ENCODE peak calls at places on chromosomes 7 and 10, in five cellular contexts. G is PC-9, X is A549, R is uterus, C is heart left ventricle. E is an unnamed sample. For H3K4me1, the result is how much of the 10 kb centered on the place peaks cover.

GRCh38 chr10:28503114-28503513 is 29.8 kb upstream of the WAC start:
- DNase-seq in G (no peak), X (no peak), R (no peak), C (peak), E (no peak)

GRCh38 chr7:40658731-40659130 is 523.9 kb downstream of the SUGCT start:
- DNase-seq in G (no peak), X (no peak), R (no peak), C (no peak), E (peak)

GRCh38 chr7:53602817-53603418 is 567.5 kb downstream of the POM121L12 start:
- DNase-seq in G (peak), X (no peak), R (no peak), C (no peak), E (no peak)

GRCh38 chr10:22433875-22434274 is 88.6 kb downstream of the SPAG6 start:
- DNase-seq in G (no peak), X (peak), R (no peak), C (no peak), E (no peak)

GRCh38 chr7:95511716-95512260 is 26.0 kb downstream of the ASB4 start:
- DNase-seq in G (peak), X (peak), R (peak), C (peak), E (no peak)

GRCh38 chr10:42790835-42791234 is 8.2 kb downstream of the BMS1 start:
- DNase-seq in G (no peak), X (no peak), R (no peak), C (no peak), E (no peak)

GRCh38 chr10:11011966-11012365 is 5.7 kb upstream of the CELF2 start:
- DNase-seq in G (no peak), X (no peak), R (no peak), C (no peak), E (no peak)

GRCh38 chr7:43700059-43700501 is 29.2 kb downstream of the COA1 start:
- DNase-seq in G (no peak), X (peak), R (no peak), C (no peak), E (no peak)

GRCh38 chr7:55557666-55558188 is 14.6 kb downstream of the VOPP1 start:
- DNase-seq in G (no peak), X (no peak), R (no peak), C (no peak), E (no peak)

GRCh38 chr10:98268694-98269386 is 846 bp upstream of the LOXL4 start:
- DNase-seq in G (no peak), X (peak), R (no peak), C (no peak), E (no peak)

GRCh38 chr10:98269435-98269912 is 1.5 kb upstream of the LOXL4 start:
- DNase-seq in G (peak), X (peak), R (peak), C (peak), E (peak)

GRCh38 chr10:98272245-98272644 is 4.3 kb upstream of the LOXL4 start:
- DNase-seq in G (no peak), X (no peak), R (no peak), C (no peak), E (no peak)

GRCh38 chr10:98270786-98271185 is 2.8 kb upstream of the LOXL4 start:
- DNase-seq in G (no peak), X (no peak), R (no peak), C (no peak), E (no peak)

GRCh38 chr10:98270026-98270740 is 2.2 kb upstream of the LOXL4 start:
- DNase-seq in G (no peak), X (no peak), R (no peak), C (no peak), E (peak)
- H3K4me1 ChIP-seq in G (under half), X (under half), R (under half), C (under half), E (under half)

GRCh38 chr10:102595914-102596313 is 48.4 kb upstream of the TRIM8 start:
- DNase-seq in G (no peak), X (no peak), R (no peak), C (no peak), E (no peak)

GRCh38 chr10:102593804-102594079 is 50.5 kb upstream of the TRIM8 start:
- DNase-seq in G (no peak), X (no peak), R (no peak), C (no peak), E (no peak)

GRCh38 chr10:102596506-102596971 is 47.7 kb upstream of the TRIM8 start:
- DNase-seq in G (peak), X (peak), R (peak), C (peak), E (no peak)

GRCh38 chr10:102595293-102595692 is 49.0 kb upstream of the TRIM8 start:
- DNase-seq in G (no peak), X (no peak), R (no peak), C (no peak), E (no peak)

GRCh38 chr10:102593074-102593803 is 51.0 kb upstream of the TRIM8 start:
- DNase-seq in G (no peak), X (no peak), R (no peak), C (no peak), E (no peak)
- TF ChIP-seq CTCF in G (no peak), X (no peak), R (no peak), C (no peak), E (no peak)

GRCh38 chr10:94061026-94061425 is 67.3 kb downstream of the PLCE1 start:
- DNase-seq in G (no peak), X (no peak), R (no peak), C (no peak), E (no peak)
- H3K4me3 ChIP-seq in G (no peak), X (no peak), R (no peak), C (no peak), E (no peak)

GRCh38 chr7:1053816-1054370 is 9.5 kb downstream of the GPR146 start:
- DNase-seq in G (no peak), X (no peak), R (no peak), C (no peak), E (no peak)
- H3K4me1 ChIP-seq in G (under half), X (under half), R (under half), C (half or more), E (under half)

GRCh38 chr7:157415486-157415885 is 78.7 kb downstream of the DNAJB6 start:
- DNase-seq in G (no peak), X (no peak), R (no peak), C (no peak), E (no peak)
- TF ChIP-seq CTCF in G (no peak), X (no peak), R (no peak), C (no peak), E (no peak)

GRCh38 chr7:35463751-35464150 is 209.9 kb upstream of the TBX20 start:
- DNase-seq in G (no peak), X (no peak), R (no peak), C (no peak), E (no peak)
- H3K4me3 ChIP-seq in G (no peak), X (no peak), R (no peak), C (no peak), E (no peak)

GRCh38 chr7:835491-836401 is 3.5 kb downstream of the SUN1 start:
- DNase-seq in G (no peak), X (no peak), R (no peak), C (no peak), E (no peak)

GRCh38 chr7:834277-834676 is 2.0 kb downstream of the SUN1 start:
- DNase-seq in G (no peak), X (no peak), R (no peak), C (no peak), E (no peak)

GRCh38 chr7:835021-835420 is 2.7 kb downstream of the SUN1 start:
- DNase-seq in G (no peak), X (no peak), R (no peak), C (no peak), E (no peak)

GRCh38 chr7:837001-837400 is 4.7 kb downstream of the SUN1 start:
- DNase-seq in G (no peak), X (no peak), R (no peak), C (no peak), E (no peak)

DNA sequence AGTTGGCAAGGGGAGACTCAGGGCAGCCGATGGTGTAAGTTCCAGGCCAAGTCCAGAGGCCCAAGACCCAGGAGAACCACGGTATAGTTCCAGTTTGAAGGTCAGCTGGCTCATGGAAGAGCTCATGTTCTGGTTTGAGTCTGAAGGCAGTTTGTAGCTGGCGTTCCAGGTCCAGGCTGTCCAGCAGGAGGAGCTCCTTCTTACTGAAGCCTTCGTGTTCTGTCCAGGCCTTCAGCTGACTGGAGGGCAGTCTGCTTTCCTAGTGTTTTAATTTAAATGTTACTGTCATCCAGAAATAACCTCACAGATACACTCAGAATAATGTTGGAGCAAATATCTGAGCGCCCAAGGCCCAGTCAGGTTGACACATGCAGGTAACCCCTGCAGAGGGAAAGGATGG is 4.2 kb downstream of the SUN1 start:
- DNase-seq in G (no peak), X (peak), R (no peak), C (no peak), E (no peak)
- H3K4me1 ChIP-seq in G (under half), X (under half), R (under half), C (half or more), E (half or more)

DNA sequence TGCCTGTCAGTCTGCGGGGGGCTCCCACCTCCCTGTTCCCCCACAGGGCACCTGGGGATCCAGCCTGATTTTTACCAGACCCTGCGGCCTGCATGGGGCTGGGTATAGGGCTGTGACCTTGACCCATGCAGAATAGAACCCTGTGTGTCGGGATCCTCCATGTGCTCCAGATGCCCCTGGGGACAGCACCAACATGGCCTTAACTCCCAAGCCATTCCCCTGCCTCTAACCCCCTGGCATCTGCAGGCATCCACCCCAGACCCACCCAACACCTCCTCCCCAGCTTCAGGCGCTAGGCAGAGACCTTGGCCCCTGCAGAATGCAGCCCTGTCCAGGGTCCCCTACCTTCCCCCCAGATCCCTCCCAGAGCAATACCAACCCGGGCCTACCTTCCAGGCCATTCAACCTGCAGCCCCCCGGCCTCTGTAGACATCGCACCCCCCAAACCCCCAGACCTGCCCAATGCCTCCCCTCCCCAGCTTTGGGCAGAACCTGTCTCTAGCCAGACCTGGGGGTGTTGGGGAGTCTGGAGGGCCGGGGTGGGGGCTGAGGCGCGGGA is 770 bp upstream of the ELN start:
- DNase-seq in G (no peak), X (no peak), R (no peak), C (no peak), E (no peak)
- TF ChIP-seq CTCF in G (no peak), X (no peak), R (no peak), C (no peak), E (no peak)

DNA sequence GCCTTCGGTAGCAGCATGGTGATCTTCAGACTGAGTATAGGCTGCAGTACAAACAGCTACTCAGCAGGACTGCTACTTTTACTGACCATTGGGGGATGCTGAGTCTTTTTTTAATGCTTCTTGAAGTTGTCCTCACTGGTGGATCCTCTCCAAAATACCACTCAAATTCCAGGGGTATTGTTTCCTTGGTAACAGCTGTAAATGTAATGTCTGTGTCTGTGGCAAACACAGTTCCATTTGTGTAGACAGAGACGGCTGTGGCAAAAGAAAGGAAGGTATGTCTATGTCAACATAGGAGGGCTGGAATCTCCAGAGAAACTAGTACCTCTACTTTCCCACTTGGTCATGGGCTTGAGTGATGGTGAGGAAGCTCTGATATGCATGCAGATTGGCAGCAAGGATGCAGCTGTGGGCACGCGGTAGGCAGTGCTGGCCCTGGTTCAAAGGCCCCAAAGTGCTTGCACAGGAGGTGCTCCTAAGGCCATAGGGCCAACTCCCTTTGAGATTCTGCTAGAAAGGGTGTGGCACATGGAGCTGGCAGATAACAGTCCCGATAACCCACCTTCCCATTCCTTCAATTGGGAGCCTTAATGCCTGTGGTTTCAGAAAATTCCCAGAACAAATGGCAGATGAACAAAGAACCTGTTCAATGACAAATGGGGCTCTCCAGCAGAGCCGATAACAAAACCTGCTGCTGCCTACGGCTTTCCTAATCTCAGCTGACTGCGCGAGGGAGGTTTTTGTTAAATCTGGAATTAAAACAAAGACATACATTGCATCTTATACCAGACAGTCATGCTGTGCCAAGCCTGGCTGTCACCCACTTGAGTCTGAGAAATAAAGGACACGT is 43.0 kb downstream of the PKD1L1 start:
- DNase-seq in G (no peak), X (no peak), R (no peak), C (no peak), E (peak)
- H3K4me3 ChIP-seq in G (no peak), X (no peak), R (no peak), C (no peak), E (no peak)

E was measured in ascending aorta.